ENCODE peak calls at places on chromosomes 13 and 19, in nine cellular contexts. R, B, H, I, L, N, C, A and V are unnamed samples.

GRCh38 chr13:85194482-85194881 is 604.7 kb downstream of the SLITRK6 start:
- DNase-seq in B (no peak), C (no peak), H (no peak), N (no peak), A (no peak), L (no peak), R (no peak), I (no peak), V (no peak)

GRCh38 chr13:50244913-50245574 is 229.8 kb downstream of the KCNRG start:
- DNase-seq in L (peak; percentile 94), N (no peak), R (peak; percentile 12), A (no peak), I (peak; percentile 98), H (peak; percentile 64), C (no peak), B (no peak), V (peak; percentile 88)

GRCh38 chr13:34748078-34748477 is 194.0 kb upstream of the NBEA start:
- DNase-seq in H (no peak), C (no peak), I (peak; percentile 26), A (no peak), L (peak; percentile 79), B (no peak), R (no peak), N (peak; percentile 75), V (peak; percentile 8)

GRCh38 chr19:38942471-38943181 is 11.9 kb downstream of the MRPS12 start:
- DNase-seq in N (no peak), C (no peak), L (no peak), I (no peak), A (no peak), R (no peak), H (no peak), B (no peak), V (no peak)

GRCh38 chr13:106566682-106567420 is 1.1 kb downstream of the ARGLU1 start:
- DNase-seq in R (no peak), B (peak; percentile 68), C (peak; percentile 34), H (peak; percentile 20), L (peak; percentile 64), N (peak; percentile 69), A (no peak), I (peak; percentile 64), V (peak; percentile 64)

GRCh38 chr19:41367848-41368301 is 3.9 kb upstream of the B9D2 start:
- DNase-seq in A (no peak), R (no peak), B (no peak), I (peak; percentile 93), L (peak; percentile 84), N (no peak), C (no peak), H (peak; percentile 93), V (peak; percentile 88)

GRCh38 chr13:110070511-110071120 is 236.3 kb downstream of the COL4A1 start:
- DNase-seq in I (peak; percentile 90), N (no peak), R (no peak), A (no peak), C (no peak), B (no peak), H (peak; percentile 60), L (peak; percentile 76), V (peak; percentile 90)

GRCh38 chr19:38070573-38070972 is 153.4 kb downstream of the DPF1 start:
- DNase-seq in B (no peak), H (peak; percentile 73), R (no peak), C (no peak), L (peak; percentile 43), I (peak; percentile 71), A (no peak), N (no peak), V (peak; percentile 61)

GRCh38 chr19:45153339-45154063 is 7.3 kb downstream of the NKPD1 start:
- DNase-seq in L (peak; percentile 45), A (no peak), H (no peak), N (peak; percentile 48), R (no peak), C (peak; percentile 71), B (peak; percentile 85), I (peak; percentile 56), V (peak; percentile 75)

GRCh38 chr19:4676955-4677731 is 7.0 kb upstream of the MYDGF start:
- DNase-seq in N (peak; percentile 52), C (peak; percentile 71), A (no peak), I (peak; percentile 62), L (peak; percentile 37), H (no peak), R (no peak), B (peak; percentile 60), V (peak; percentile 76)

GRCh38 chr13:103288114-103288513 is 221.9 kb upstream of the SLC10A2 start:
- DNase-seq in L (no peak), C (no peak), N (no peak), A (no peak), B (no peak), H (no peak), R (no peak), I (no peak), V (no peak)

GRCh38 chr13:42574435-42575311 is 721 bp downstream of the TNFSF11 start:
- DNase-seq in L (no peak), R (no peak), I (no peak), N (no peak), A (no peak), C (no peak), H (no peak), B (no peak), V (peak; percentile 30)

GRCh38 chr19:16673226-16673625 is 12.3 kb downstream of the TMEM38A start:
- DNase-seq in L (no peak), C (no peak), H (no peak), A (no peak), B (no peak), N (no peak), I (no peak), R (no peak), V (no peak)

GRCh38 chr13:100269837-100270236 is 180.9 kb downstream of the PCCA start:
- DNase-seq in H (peak; percentile 13), C (peak; percentile 26), N (peak; percentile 72), A (no peak), B (no peak), I (peak; percentile 86), R (peak; percentile 6), L (peak; percentile 89), V (peak; percentile 92)

GRCh38 chr13:34767778-34768177 is 174.3 kb upstream of the NBEA start:
- DNase-seq in R (no peak), I (no peak), B (no peak), L (no peak), H (no peak), N (no peak), C (no peak), A (no peak), V (no peak)

GRCh38 chr19:58387338-58388174 is 487 bp downstream of the RPS5 start:
- DNase-seq in A (no peak), B (no peak), N (no peak), H (no peak), C (peak; percentile 4), I (peak; percentile 16), R (no peak), L (no peak), V (peak; percentile 33)
- TF ChIP-seq CTCF in A (no peak), B (no peak), N (no peak), H (no peak), C (no peak), I (no peak), R (no peak), L (no peak), V (no peak)

DNA sequence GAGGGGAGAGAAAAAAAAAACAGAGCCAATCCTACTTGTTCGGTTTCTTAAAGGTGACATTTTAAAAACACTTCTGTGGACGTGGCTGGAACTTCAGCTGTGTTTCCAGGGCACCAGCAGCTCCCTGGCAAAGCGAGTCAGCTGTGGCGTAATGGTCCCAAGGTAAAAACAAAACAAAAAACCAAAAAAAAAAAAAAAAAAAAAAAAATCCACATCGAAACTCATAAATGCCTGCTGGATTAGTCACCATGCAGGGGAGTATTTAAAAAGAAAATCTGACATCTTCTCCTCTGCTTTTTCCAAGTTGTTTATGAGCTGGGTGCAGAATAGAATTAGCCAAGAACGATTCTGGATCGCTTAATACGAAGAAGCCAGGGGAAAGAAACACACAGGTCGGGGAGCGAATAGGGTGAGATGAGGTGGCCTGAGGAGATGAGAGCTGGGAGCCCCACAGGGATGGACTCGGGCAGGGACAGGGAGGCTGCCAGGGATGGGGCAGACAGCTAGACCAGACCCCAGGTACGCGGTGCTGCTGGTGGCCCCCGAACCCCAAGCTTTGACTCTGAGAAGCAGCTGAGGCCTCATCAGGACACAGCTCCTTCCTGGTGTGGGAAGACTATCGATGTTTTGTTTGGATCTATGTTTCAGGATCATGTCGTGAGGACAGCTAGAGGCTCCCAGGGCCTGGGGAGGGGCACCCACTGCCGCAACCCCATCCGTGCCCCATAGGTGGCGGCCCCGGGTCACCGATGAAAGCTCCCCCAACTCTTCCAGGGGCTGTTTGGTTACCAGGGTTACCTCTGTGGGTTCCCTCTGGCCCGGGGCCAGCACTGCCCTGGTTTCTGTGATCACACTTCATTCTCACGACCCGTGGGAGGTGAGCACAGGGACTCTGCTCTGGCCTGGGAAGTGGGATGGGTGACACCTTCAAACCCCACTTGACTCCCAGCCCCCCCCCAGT is 3.1 kb upstream of the CTXN1 start:
- DNase-seq in C (peak; percentile 79), L (peak; percentile 85), R (no peak), B (peak; percentile 81), H (peak; percentile 89), I (peak; percentile 87), N (no peak), A (peak; percentile 36), V (peak; percentile 91)
- TF ChIP-seq CTCF in C (peak; percentile 60), L (peak; percentile 38), R (peak; percentile 40), B (peak; percentile 54), H (peak; percentile 80), I (peak; percentile 39), N (no peak), A (no peak), V (peak; percentile 41)

GRCh38 chr13:48975926-48976676 is 389 bp downstream of the FNDC3A start:
- DNase-seq in R (peak; percentile 40), A (peak; percentile 57), L (peak; percentile 82), N (peak; percentile 89), I (peak; percentile 73), H (peak; percentile 71), B (peak; percentile 94), C (peak; percentile 75), V (peak; percentile 82)
- TF ChIP-seq CTCF in R (no peak), A (no peak), L (peak; percentile 9), N (no peak), I (no peak), H (peak; percentile 59), B (no peak), C (no peak), V (no peak)

GRCh38 chr19:29777916-29778315 is 33.9 kb upstream of the CCNE1 start:
- DNase-seq in B (no peak), R (no peak), N (no peak), H (no peak), L (no peak), C (no peak), A (no peak), I (no peak), V (no peak)

GRCh38 chr19:29783627-29784190 is 28.1 kb upstream of the CCNE1 start:
- DNase-seq in N (no peak), A (no peak), C (no peak), I (no peak), H (no peak), L (no peak), R (no peak), B (no peak), V (no peak)

GRCh38 chr19:29781582-29782580 is 29.9 kb upstream of the CCNE1 start:
- DNase-seq in B (no peak), C (no peak), R (no peak), H (no peak), I (no peak), N (no peak), A (no peak), L (no peak), V (no peak)

GRCh38 chr19:29775575-29775900 is 36.3 kb upstream of the CCNE1 start:
- DNase-seq in H (no peak), C (no peak), I (no peak), R (no peak), B (no peak), N (no peak), L (no peak), A (no peak), V (no peak)

GRCh38 chr19:29779921-29780320 is 31.9 kb upstream of the CCNE1 start:
- DNase-seq in B (no peak), R (no peak), I (no peak), H (no peak), N (no peak), C (no peak), L (no peak), A (no peak), V (no peak)
- TF ChIP-seq CTCF in B (no peak), R (no peak), I (no peak), H (no peak), N (no peak), C (no peak), L (no peak), A (no peak), V (no peak)